ENCODE peak calls at places on chromosome 1, in six cellular contexts. One of them, this sample, is unnamed.

GRCh38 chr1:211698161-211699026 is 23.0 kb upstream of the NEK2 start:
- DNase-seq in fibroblast of lung: peak; percentile 49
- DNase-seq in left lung: peak; percentile 86
- DNase-seq in neural progenitor cell: peak; percentile 84
- DNase-seq in stomach: peak; percentile 91
- DNase-seq in tibial nerve: peak; percentile 78
- DNase-seq in this sample: peak; percentile 79

GRCh38 chr1:97999320-97999719 is 78.5 kb upstream of the DPYD start:
- DNase-seq in left lung: no peak
- DNase-seq in stomach: no peak
- DNase-seq in tibial nerve: no peak
- DNase-seq in fibroblast of lung: peak; percentile 23
- DNase-seq in neural progenitor cell: no peak
- DNase-seq in this sample: no peak

GRCh38 chr1:34974626-34975025 is 10.5 kb downstream of the TMEM35B start:
- DNase-seq in left lung: no peak
- DNase-seq in stomach: no peak
- DNase-seq in fibroblast of lung: no peak
- DNase-seq in tibial nerve: no peak
- DNase-seq in neural progenitor cell: no peak
- DNase-seq in this sample: no peak

GRCh38 chr1:244319283-244320132 is 132.2 kb downstream of the ADSS2 start:
- DNase-seq in fibroblast of lung: peak; percentile 85
- DNase-seq in tibial nerve: no peak
- DNase-seq in neural progenitor cell: no peak
- DNase-seq in left lung: no peak
- DNase-seq in stomach: no peak
- DNase-seq in this sample: no peak

GRCh38 chr1:216310776-216311175 is 112.5 kb downstream of the USH2A start:
- DNase-seq in stomach: peak; percentile 29
- DNase-seq in left lung: no peak
- DNase-seq in tibial nerve: no peak
- DNase-seq in neural progenitor cell: peak; percentile 78
- DNase-seq in fibroblast of lung: peak; percentile 80
- DNase-seq in this sample: no peak

GRCh38 chr1:186829679-186830587 is 1.2 kb downstream of the PLA2G4A start:
- DNase-seq in stomach: no peak
- DNase-seq in neural progenitor cell: no peak
- DNase-seq in fibroblast of lung: no peak
- DNase-seq in tibial nerve: no peak
- DNase-seq in left lung: no peak
- DNase-seq in this sample: no peak

GRCh38 chr1:178091986-178092745 is 1.7 kb upstream of the RASAL2 start:
- DNase-seq in fibroblast of lung: no peak
- DNase-seq in neural progenitor cell: no peak
- DNase-seq in left lung: no peak
- DNase-seq in stomach: no peak
- DNase-seq in tibial nerve: no peak
- DNase-seq in this sample: no peak

GRCh38 chr1:101520302-101520701 is 283.5 kb downstream of the S1PR1 start:
- DNase-seq in left lung: no peak
- DNase-seq in tibial nerve: no peak
- DNase-seq in stomach: no peak
- DNase-seq in neural progenitor cell: peak; percentile 77
- DNase-seq in fibroblast of lung: peak; percentile 61
- DNase-seq in this sample: no peak

GRCh38 chr1:161044535-161044907 is 1.3 kb downstream of the USF1 start:
- DNase-seq in fibroblast of lung: peak; percentile 12
- DNase-seq in neural progenitor cell: peak; percentile 31
- DNase-seq in left lung: no peak
- DNase-seq in stomach: no peak
- DNase-seq in tibial nerve: no peak
- DNase-seq in this sample: no peak

GRCh38 chr1:8223531-8223930 is 94.4 kb upstream of the SLC45A1 start:
- DNase-seq in neural progenitor cell: no peak
- DNase-seq in left lung: no peak
- DNase-seq in fibroblast of lung: no peak
- DNase-seq in stomach: no peak
- DNase-seq in tibial nerve: no peak
- DNase-seq in this sample: no peak

DNA sequence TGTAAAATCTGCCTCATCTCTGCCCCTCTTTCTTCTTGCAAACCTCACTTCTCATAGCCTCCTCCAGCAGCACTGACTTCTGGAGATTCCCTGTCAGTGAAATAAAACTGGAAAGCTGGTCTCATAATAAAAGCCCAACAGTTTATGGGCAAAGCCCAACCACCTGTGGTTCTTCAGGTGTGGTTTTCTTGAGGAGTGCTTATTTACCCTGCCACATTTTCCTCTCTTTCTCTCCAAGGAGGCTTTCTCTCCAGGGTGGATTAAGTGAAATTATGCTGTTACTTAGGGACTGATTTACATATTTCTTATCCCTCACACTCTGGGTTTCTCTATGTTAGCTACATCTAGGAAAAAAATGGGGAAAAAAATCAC is 4.7 kb downstream of the TBX19 start:
- DNase-seq in tibial nerve: no peak
- DNase-seq in fibroblast of lung: no peak
- DNase-seq in stomach: no peak
- DNase-seq in left lung: no peak
- DNase-seq in neural progenitor cell: peak; percentile 8
- DNase-seq in this sample: no peak
- H3K27ac ChIP-seq in tibial nerve: no peak overlapping the region
- H3K27ac ChIP-seq in fibroblast of lung: no peak overlapping the region
- H3K27ac ChIP-seq in stomach: no peak overlapping the region
- H3K27ac ChIP-seq in left lung: no peak overlapping the region
- H3K27ac ChIP-seq in neural progenitor cell: no peak overlapping the region
- H3K27ac ChIP-seq in this sample: no peak overlapping the region

GRCh38 chr1:156123356-156124196 is 9.1 kb downstream of the LMNA start:
- DNase-seq in stomach: peak; percentile 95
- DNase-seq in tibial nerve: peak; percentile 93
- DNase-seq in fibroblast of lung: peak; percentile 98
- DNase-seq in left lung: peak; percentile 94
- DNase-seq in neural progenitor cell: peak; percentile 78
- DNase-seq in this sample: peak; percentile 64
- TF ChIP-seq CTCF in stomach: no peak
- TF ChIP-seq CTCF in tibial nerve: peak; percentile 32
- TF ChIP-seq CTCF in fibroblast of lung: peak; percentile 30
- TF ChIP-seq CTCF in left lung: no peak
- TF ChIP-seq CTCF in neural progenitor cell: peak; percentile 50
- TF ChIP-seq CTCF in this sample: no peak

GRCh38 chr1:173505401-173505800 is 28.3 kb downstream of the PRDX6 start:
- DNase-seq in tibial nerve: no peak
- DNase-seq in left lung: no peak
- DNase-seq in stomach: no peak
- DNase-seq in neural progenitor cell: no peak
- DNase-seq in fibroblast of lung: no peak
- DNase-seq in this sample: no peak

GRCh38 chr1:173502104-173502503 is 25.0 kb downstream of the PRDX6 start:
- DNase-seq in fibroblast of lung: no peak
- DNase-seq in neural progenitor cell: no peak
- DNase-seq in left lung: no peak
- DNase-seq in tibial nerve: no peak
- DNase-seq in stomach: no peak
- DNase-seq in this sample: no peak

GRCh38 chr1:173503391-173503790 is 26.3 kb downstream of the PRDX6 start:
- DNase-seq in tibial nerve: no peak
- DNase-seq in left lung: no peak
- DNase-seq in stomach: no peak
- DNase-seq in fibroblast of lung: peak; percentile 72
- DNase-seq in neural progenitor cell: no peak
- DNase-seq in this sample: no peak

GRCh38 chr1:173506437-173506836 is 29.3 kb downstream of the PRDX6 start:
- DNase-seq in tibial nerve: no peak
- DNase-seq in stomach: peak; percentile 56
- DNase-seq in neural progenitor cell: no peak
- DNase-seq in fibroblast of lung: no peak
- DNase-seq in left lung: no peak
- DNase-seq in this sample: no peak

DNA sequence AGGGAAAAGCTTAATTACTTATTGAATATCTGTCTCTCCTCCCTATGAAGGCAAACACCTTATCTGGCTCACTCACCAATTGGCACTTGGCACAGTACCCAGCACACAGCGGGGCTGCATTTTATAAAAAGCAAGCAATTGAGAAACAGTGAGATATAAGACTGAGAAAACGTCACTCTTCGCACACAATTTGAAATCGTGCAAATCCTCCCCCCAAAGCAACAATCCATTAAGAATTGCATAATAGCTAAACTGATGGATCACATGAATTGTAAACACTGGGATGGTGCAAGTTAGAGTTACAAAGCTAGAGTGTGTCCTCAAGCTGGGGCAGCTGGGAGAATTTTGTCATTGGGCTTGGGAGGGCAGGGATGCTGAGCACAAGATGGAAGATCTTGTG is 27.1 kb downstream of the PRDX6 start:
- DNase-seq in tibial nerve: no peak
- DNase-seq in neural progenitor cell: no peak
- DNase-seq in stomach: no peak
- DNase-seq in left lung: no peak
- DNase-seq in fibroblast of lung: peak; percentile 43
- DNase-seq in this sample: no peak
- H3K27ac ChIP-seq in tibial nerve: no peak overlapping the region
- H3K27ac ChIP-seq in neural progenitor cell: no peak overlapping the region
- H3K27ac ChIP-seq in stomach: no peak overlapping the region
- H3K27ac ChIP-seq in left lung: no peak overlapping the region
- H3K27ac ChIP-seq in fibroblast of lung: no peak overlapping the region
- H3K27ac ChIP-seq in this sample: no peak overlapping the region

DNA sequence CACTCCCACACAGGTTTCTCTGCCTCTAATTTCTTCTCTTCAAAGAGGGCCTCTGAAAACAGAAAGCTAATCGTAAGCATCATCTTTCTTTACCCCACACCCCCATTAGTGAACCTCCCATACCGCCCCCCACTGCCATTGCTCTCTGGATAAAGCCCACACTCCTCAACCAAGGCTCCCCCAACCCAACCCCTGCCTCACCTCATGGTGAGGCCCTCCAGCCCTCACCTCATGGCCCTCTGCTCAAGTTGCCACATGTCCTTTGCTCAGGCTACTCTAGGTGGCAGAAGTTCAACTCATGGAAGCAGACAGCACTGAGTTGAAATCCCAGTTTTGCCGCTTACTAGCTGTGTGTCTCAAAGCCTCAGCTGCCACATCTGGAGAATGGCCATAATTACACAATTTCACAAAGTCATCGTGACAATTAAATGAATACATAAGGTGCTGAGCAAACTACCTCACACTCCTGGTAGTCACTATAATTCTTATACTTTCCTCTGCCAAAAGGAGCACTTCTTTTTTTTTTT is 18.2 kb upstream of the WASF2 start:
- DNase-seq in stomach: no peak
- DNase-seq in tibial nerve: no peak
- DNase-seq in fibroblast of lung: no peak
- DNase-seq in neural progenitor cell: no peak
- DNase-seq in left lung: no peak
- DNase-seq in this sample: no peak
- TF ChIP-seq CTCF in stomach: no peak
- TF ChIP-seq CTCF in tibial nerve: no peak
- TF ChIP-seq CTCF in fibroblast of lung: no peak
- TF ChIP-seq CTCF in neural progenitor cell: peak; percentile 10
- TF ChIP-seq CTCF in left lung: no peak
- TF ChIP-seq CTCF in this sample: no peak

DNA sequence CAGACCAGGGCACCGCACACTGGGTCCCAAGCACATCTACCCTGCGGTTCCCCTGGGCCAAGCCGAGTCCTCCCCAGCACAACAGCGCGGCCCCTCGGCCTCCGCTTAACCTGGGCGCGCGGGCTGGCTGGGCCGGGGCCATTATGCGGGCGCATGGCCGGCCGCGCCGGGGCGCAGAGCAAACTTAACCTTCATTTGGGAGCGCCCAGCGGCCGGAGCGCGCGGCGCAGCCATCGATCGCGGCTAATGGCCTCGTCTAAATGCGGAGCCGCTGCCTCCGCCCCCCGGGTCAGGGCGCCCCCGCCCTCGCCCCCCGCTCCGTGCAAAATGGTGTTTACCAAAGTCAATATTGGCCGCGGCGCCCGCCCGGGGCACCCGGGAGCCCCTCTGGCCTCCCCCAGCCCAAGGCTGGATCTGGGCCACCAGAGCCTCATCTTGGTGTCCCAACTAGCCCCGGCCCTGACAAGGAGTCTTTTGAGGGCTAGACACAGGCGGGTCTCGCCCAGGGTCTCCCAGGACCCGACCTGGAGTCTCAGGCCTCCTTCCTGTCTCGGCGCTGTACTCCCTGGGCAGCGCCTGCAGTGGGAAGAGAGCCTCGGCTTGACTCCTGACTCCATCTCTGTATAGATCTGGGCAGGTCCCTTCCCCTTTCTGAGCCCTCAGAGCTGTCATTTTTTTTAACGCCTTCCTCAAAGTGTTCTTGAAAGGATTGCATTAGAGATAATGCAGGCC is 272.0 kb downstream of the TRABD2B start:
- DNase-seq in tibial nerve: no peak
- DNase-seq in neural progenitor cell: peak; percentile 64
- DNase-seq in stomach: no peak
- DNase-seq in fibroblast of lung: no peak
- DNase-seq in left lung: no peak
- DNase-seq in this sample: no peak
- H3K27ac ChIP-seq in tibial nerve: no peak overlapping the region
- H3K27ac ChIP-seq in neural progenitor cell: no peak overlapping the region
- H3K27ac ChIP-seq in stomach: no peak overlapping the region
- H3K27ac ChIP-seq in fibroblast of lung: no peak overlapping the region
- H3K27ac ChIP-seq in left lung: no peak overlapping the region
- H3K27ac ChIP-seq in this sample: no peak overlapping the region

GRCh38 chr1:26417111-26417510 is 6.5 kb downstream of the LIN28A start:
- DNase-seq in left lung: peak; percentile 75
- DNase-seq in fibroblast of lung: peak; percentile 67
- DNase-seq in tibial nerve: peak; percentile 63
- DNase-seq in neural progenitor cell: peak; percentile 94
- DNase-seq in stomach: peak; percentile 84
- DNase-seq in this sample: peak; percentile 81
- TF ChIP-seq CTCF in left lung: peak; percentile 86
- TF ChIP-seq CTCF in fibroblast of lung: peak; percentile 84
- TF ChIP-seq CTCF in tibial nerve: peak; percentile 77
- TF ChIP-seq CTCF in neural progenitor cell: peak; percentile 89
- TF ChIP-seq CTCF in stomach: no peak
- TF ChIP-seq CTCF in this sample: peak; percentile 95

This sample was measured in CD4-positive, alpha-beta T cell.